ENCODE peak calls at places on chromosomes 5 and 9, in eight cellular contexts. One of them, this sample, is unnamed.

GRCh38 chr9:105299190-105299854 is 54.9 kb downstream of the SLC44A1 start:
- DNase-seq in heart left ventricle: no peak
- DNase-seq in pancreas: peak; percentile 36
- DNase-seq in IMR-90: peak; percentile 98
- DNase-seq in tibial artery: peak; percentile 69
- DNase-seq in OCI-LY7: no peak
- DNase-seq in colonic mucosa: peak; percentile 36
- DNase-seq in CD8-positive, alpha-beta T cell: no peak
- DNase-seq in this sample: no peak

GRCh38 chr5:131773805-131774204 is 23.0 kb downstream of the FNIP1 start:
- DNase-seq in colonic mucosa: no peak
- DNase-seq in IMR-90: no peak
- DNase-seq in OCI-LY7: no peak
- DNase-seq in heart left ventricle: no peak
- DNase-seq in pancreas: no peak
- DNase-seq in CD8-positive, alpha-beta T cell: no peak
- DNase-seq in tibial artery: no peak
- DNase-seq in this sample: no peak

GRCh38 chr9:126114409-126114760 is 212.2 kb upstream of the MVB12B start:
- DNase-seq in heart left ventricle: no peak
- DNase-seq in tibial artery: no peak
- DNase-seq in colonic mucosa: no peak
- DNase-seq in pancreas: no peak
- DNase-seq in OCI-LY7: no peak
- DNase-seq in IMR-90: no peak
- DNase-seq in CD8-positive, alpha-beta T cell: no peak
- DNase-seq in this sample: no peak

GRCh38 chr5:136127560-136127959 is 5.1 kb upstream of the SMAD5 start:
- DNase-seq in tibial artery: no peak
- DNase-seq in pancreas: no peak
- DNase-seq in colonic mucosa: no peak
- DNase-seq in IMR-90: no peak
- DNase-seq in CD8-positive, alpha-beta T cell: no peak
- DNase-seq in OCI-LY7: no peak
- DNase-seq in heart left ventricle: no peak
- DNase-seq in this sample: no peak

GRCh38 chr5:54087436-54087835 is 222.9 kb downstream of the ARL15 start:
- DNase-seq in pancreas: no peak
- DNase-seq in tibial artery: no peak
- DNase-seq in OCI-LY7: no peak
- DNase-seq in colonic mucosa: no peak
- DNase-seq in IMR-90: peak; percentile 95
- DNase-seq in heart left ventricle: no peak
- DNase-seq in CD8-positive, alpha-beta T cell: no peak
- DNase-seq in this sample: no peak

GRCh38 chr9:36721846-36722588 is 149.3 kb downstream of the MELK start:
- DNase-seq in heart left ventricle: no peak
- DNase-seq in tibial artery: no peak
- DNase-seq in OCI-LY7: no peak
- DNase-seq in pancreas: peak; percentile 24
- DNase-seq in IMR-90: no peak
- DNase-seq in colonic mucosa: peak; percentile 62
- DNase-seq in CD8-positive, alpha-beta T cell: no peak
- DNase-seq in this sample: no peak

GRCh38 chr5:92969191-92969780 is 611.7 kb downstream of the NR2F1-AS1 start:
- DNase-seq in tibial artery: no peak
- DNase-seq in pancreas: no peak
- DNase-seq in CD8-positive, alpha-beta T cell: no peak
- DNase-seq in OCI-LY7: no peak
- DNase-seq in colonic mucosa: no peak
- DNase-seq in heart left ventricle: no peak
- DNase-seq in IMR-90: no peak
- DNase-seq in this sample: no peak

GRCh38 chr9:95581900-95582299 is 65.1 kb upstream of the PTCH1 start:
- DNase-seq in tibial artery: no peak
- DNase-seq in pancreas: no peak
- DNase-seq in OCI-LY7: no peak
- DNase-seq in IMR-90: no peak
- DNase-seq in colonic mucosa: no peak
- DNase-seq in heart left ventricle: no peak
- DNase-seq in CD8-positive, alpha-beta T cell: no peak
- DNase-seq in this sample: no peak

GRCh38 chr9:125961037-125961436 is 213.9 kb downstream of the PBX3 start:
- DNase-seq in colonic mucosa: no peak
- DNase-seq in tibial artery: no peak
- DNase-seq in heart left ventricle: no peak
- DNase-seq in pancreas: no peak
- DNase-seq in CD8-positive, alpha-beta T cell: no peak
- DNase-seq in OCI-LY7: no peak
- DNase-seq in IMR-90: no peak
- DNase-seq in this sample: no peak

GRCh38 chr5:172293054-172293744 is 9.6 kb upstream of the UBTD2 start:
- DNase-seq in colonic mucosa: peak; percentile 62
- DNase-seq in heart left ventricle: peak; percentile 64
- DNase-seq in IMR-90: peak; percentile 72
- DNase-seq in OCI-LY7: peak; percentile 77
- DNase-seq in CD8-positive, alpha-beta T cell: peak; percentile 40
- DNase-seq in pancreas: peak; percentile 73
- DNase-seq in tibial artery: peak; percentile 71
- DNase-seq in this sample: peak; percentile 73

GRCh38 chr9:120878188-120879130 is 1.5 kb upstream of the PHF19 start:
- DNase-seq in colonic mucosa: no peak
- DNase-seq in CD8-positive, alpha-beta T cell: no peak
- DNase-seq in OCI-LY7: peak; percentile 58
- DNase-seq in IMR-90: no peak
- DNase-seq in heart left ventricle: no peak
- DNase-seq in pancreas: no peak
- DNase-seq in tibial artery: no peak
- DNase-seq in this sample: peak; percentile 29

GRCh38 chr9:115035872-115036612 is 81.9 kb downstream of the TNC start:
- DNase-seq in heart left ventricle: no peak
- DNase-seq in IMR-90: peak; percentile 86
- DNase-seq in colonic mucosa: no peak
- DNase-seq in pancreas: no peak
- DNase-seq in CD8-positive, alpha-beta T cell: no peak
- DNase-seq in OCI-LY7: no peak
- DNase-seq in tibial artery: no peak
- DNase-seq in this sample: no peak

GRCh38 chr5:172305380-172305779 is 21.8 kb upstream of the UBTD2 start:
- DNase-seq in OCI-LY7: no peak
- DNase-seq in colonic mucosa: no peak
- DNase-seq in tibial artery: no peak
- DNase-seq in IMR-90: no peak
- DNase-seq in heart left ventricle: no peak
- DNase-seq in CD8-positive, alpha-beta T cell: no peak
- DNase-seq in pancreas: no peak
- DNase-seq in this sample: no peak

GRCh38 chr9:131817073-131817472 is 77.2 kb upstream of the RAPGEF1 start:
- DNase-seq in CD8-positive, alpha-beta T cell: no peak
- DNase-seq in IMR-90: no peak
- DNase-seq in heart left ventricle: no peak
- DNase-seq in tibial artery: no peak
- DNase-seq in pancreas: no peak
- DNase-seq in OCI-LY7: no peak
- DNase-seq in colonic mucosa: no peak
- DNase-seq in this sample: no peak

GRCh38 chr5:138874241-138874640 is 894 bp downstream of the LRRTM2 start:
- DNase-seq in colonic mucosa: no peak
- DNase-seq in IMR-90: peak; percentile 27
- DNase-seq in OCI-LY7: no peak
- DNase-seq in CD8-positive, alpha-beta T cell: no peak
- DNase-seq in heart left ventricle: no peak
- DNase-seq in tibial artery: no peak
- DNase-seq in pancreas: no peak
- DNase-seq in this sample: no peak

GRCh38 chr9:123312306-123312877 is 43.6 kb upstream of the CRB2 start:
- DNase-seq in IMR-90: no peak
- DNase-seq in CD8-positive, alpha-beta T cell: no peak
- DNase-seq in colonic mucosa: no peak
- DNase-seq in heart left ventricle: no peak
- DNase-seq in OCI-LY7: no peak
- DNase-seq in tibial artery: no peak
- DNase-seq in pancreas: no peak
- DNase-seq in this sample: no peak

GRCh38 chr9:123311250-123311753 is 42.9 kb upstream of the STRBP start:
- DNase-seq in colonic mucosa: no peak
- DNase-seq in IMR-90: no peak
- DNase-seq in CD8-positive, alpha-beta T cell: no peak
- DNase-seq in tibial artery: no peak
- DNase-seq in pancreas: no peak
- DNase-seq in OCI-LY7: no peak
- DNase-seq in heart left ventricle: no peak
- DNase-seq in this sample: no peak

GRCh38 chr9:123310551-123311249 is 42.3 kb upstream of the STRBP start:
- DNase-seq in colonic mucosa: no peak
- DNase-seq in IMR-90: no peak
- DNase-seq in heart left ventricle: no peak
- DNase-seq in tibial artery: no peak
- DNase-seq in CD8-positive, alpha-beta T cell: no peak
- DNase-seq in pancreas: no peak
- DNase-seq in OCI-LY7: no peak
- DNase-seq in this sample: no peak

GRCh38 chr9:123305879-123306278 is 37.5 kb upstream of the STRBP start:
- DNase-seq in tibial artery: no peak
- DNase-seq in CD8-positive, alpha-beta T cell: no peak
- DNase-seq in heart left ventricle: no peak
- DNase-seq in IMR-90: no peak
- DNase-seq in pancreas: no peak
- DNase-seq in OCI-LY7: no peak
- DNase-seq in colonic mucosa: no peak
- DNase-seq in this sample: no peak

DNA sequence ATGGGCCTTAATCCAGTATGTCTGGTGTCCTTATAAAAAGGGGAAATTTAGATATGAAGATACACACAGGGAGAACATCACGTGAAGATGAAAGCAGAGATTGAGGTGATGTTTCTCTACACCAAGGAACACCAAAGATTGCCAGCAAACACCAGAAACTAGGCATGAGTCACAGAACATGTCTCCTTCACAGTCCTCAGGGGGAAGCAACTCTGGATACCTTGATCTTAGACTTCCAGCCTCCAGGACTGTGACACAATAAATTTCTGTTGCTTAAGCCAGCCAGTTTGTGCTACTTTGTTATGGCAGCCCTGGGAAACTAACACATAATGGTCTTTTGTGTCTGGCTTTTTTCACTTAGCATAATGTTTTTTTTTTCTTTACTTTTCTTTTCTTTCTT is 41.2 kb upstream of the STRBP start:
- DNase-seq in IMR-90: no peak
- DNase-seq in OCI-LY7: no peak
- DNase-seq in colonic mucosa: no peak
- DNase-seq in CD8-positive, alpha-beta T cell: no peak
- DNase-seq in pancreas: no peak
- DNase-seq in heart left ventricle: no peak
- DNase-seq in tibial artery: no peak
- DNase-seq in this sample: no peak
- H3K4me3 ChIP-seq in IMR-90: no peak overlapping the region
- H3K4me3 ChIP-seq in OCI-LY7: no peak overlapping the region
- H3K4me3 ChIP-seq in colonic mucosa: no peak overlapping the region
- H3K4me3 ChIP-seq in CD8-positive, alpha-beta T cell: no peak overlapping the region
- H3K4me3 ChIP-seq in pancreas: no peak overlapping the region
- H3K4me3 ChIP-seq in heart left ventricle: no peak overlapping the region
- H3K4me3 ChIP-seq in tibial artery: no peak overlapping the region
- H3K4me3 ChIP-seq in this sample: no peak overlapping the region

GRCh38 chr9:87873607-87874319 is 8.9 kb upstream of the SPATA31E1 start:
- DNase-seq in heart left ventricle: no peak
- DNase-seq in CD8-positive, alpha-beta T cell: no peak
- DNase-seq in pancreas: no peak
- DNase-seq in colonic mucosa: peak; percentile 48
- DNase-seq in IMR-90: peak; percentile 31
- DNase-seq in OCI-LY7: no peak
- DNase-seq in tibial artery: no peak
- DNase-seq in this sample: no peak
- H3K27ac ChIP-seq in heart left ventricle: no peak overlapping the region
- H3K27ac ChIP-seq in CD8-positive, alpha-beta T cell: no peak overlapping the region
- H3K27ac ChIP-seq in pancreas: no peak overlapping the region
- H3K27ac ChIP-seq in colonic mucosa: peak overlapping the region; percentile 47
- H3K27ac ChIP-seq in IMR-90: peak overlapping the region; percentile 83
- H3K27ac ChIP-seq in OCI-LY7: no peak overlapping the region
- H3K27ac ChIP-seq in tibial artery: no peak overlapping the region
- H3K27ac ChIP-seq in this sample: no peak overlapping the region

GRCh38 chr5:177434942-177435738 is 8.7 kb downstream of the GRK6 start:
- DNase-seq in CD8-positive, alpha-beta T cell: no peak
- DNase-seq in heart left ventricle: no peak
- DNase-seq in pancreas: no peak
- DNase-seq in tibial artery: no peak
- DNase-seq in colonic mucosa: no peak
- DNase-seq in OCI-LY7: no peak
- DNase-seq in IMR-90: no peak
- DNase-seq in this sample: no peak
- H3K4me1 ChIP-seq in CD8-positive, alpha-beta T cell: peaks cover 94% of the 10 kb centered on the region
- H3K4me1 ChIP-seq in heart left ventricle: peaks cover 2% of the 10 kb centered on the region
- H3K4me1 ChIP-seq in pancreas: no peaks in the 10 kb centered on the region
- H3K4me1 ChIP-seq in tibial artery: no peaks in the 10 kb centered on the region
- H3K4me1 ChIP-seq in colonic mucosa: peaks cover 4% of the 10 kb centered on the region
- H3K4me1 ChIP-seq in OCI-LY7: peaks cover 25% of the 10 kb centered on the region
- H3K4me1 ChIP-seq in IMR-90: no peaks in the 10 kb centered on the region
- H3K4me1 ChIP-seq in this sample: peaks cover 99% of the 10 kb centered on the region

GRCh38 chr5:10757043-10757442 is 4.0 kb downstream of the DAP start:
- DNase-seq in pancreas: no peak
- DNase-seq in tibial artery: no peak
- DNase-seq in IMR-90: no peak
- DNase-seq in CD8-positive, alpha-beta T cell: no peak
- DNase-seq in OCI-LY7: no peak
- DNase-seq in heart left ventricle: no peak
- DNase-seq in colonic mucosa: no peak
- DNase-seq in this sample: no peak

GRCh38 chr5:10760976-10761841 is at the start of gene DAP:
- DNase-seq in heart left ventricle: peak; percentile 91
- DNase-seq in CD8-positive, alpha-beta T cell: peak; percentile 93
- DNase-seq in IMR-90: peak; percentile 88
- DNase-seq in OCI-LY7: peak; percentile 95
- DNase-seq in pancreas: peak; percentile 92
- DNase-seq in colonic mucosa: peak; percentile 85
- DNase-seq in tibial artery: peak; percentile 90
- DNase-seq in this sample: peak; percentile 94

GRCh38 chr5:10756539-10756938 is 4.5 kb downstream of the DAP start:
- DNase-seq in tibial artery: no peak
- DNase-seq in colonic mucosa: no peak
- DNase-seq in pancreas: no peak
- DNase-seq in CD8-positive, alpha-beta T cell: no peak
- DNase-seq in heart left ventricle: no peak
- DNase-seq in OCI-LY7: no peak
- DNase-seq in IMR-90: peak; percentile 53
- DNase-seq in this sample: no peak

GRCh38 chr5:10760033-10760975 is 730 bp downstream of the DAP start:
- DNase-seq in pancreas: peak; percentile 79
- DNase-seq in CD8-positive, alpha-beta T cell: no peak
- DNase-seq in heart left ventricle: peak; percentile 54
- DNase-seq in IMR-90: peak; percentile 59
- DNase-seq in tibial artery: no peak
- DNase-seq in colonic mucosa: peak; percentile 78
- DNase-seq in OCI-LY7: peak; percentile 69
- DNase-seq in this sample: no peak

DNA sequence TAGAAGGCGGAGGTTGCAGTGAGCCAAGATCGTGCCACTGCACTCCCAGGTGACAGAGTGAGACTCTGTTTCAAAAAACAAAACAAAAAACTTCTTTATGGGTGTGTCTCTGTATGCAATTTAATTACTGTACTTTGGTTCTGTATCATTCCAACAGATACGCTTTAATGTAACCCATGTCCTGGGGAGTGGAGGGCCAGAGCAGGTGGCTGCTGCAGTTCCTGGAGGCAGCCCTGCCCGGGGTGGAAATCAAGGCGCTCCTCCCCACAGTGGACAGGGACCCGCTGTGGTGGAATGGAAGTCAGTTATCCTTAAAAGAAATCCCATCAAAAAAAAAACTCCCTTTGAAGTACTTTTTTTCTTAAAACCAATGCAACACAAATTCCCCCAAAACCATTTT is 1.9 kb downstream of the DAP start:
- DNase-seq in colonic mucosa: peak; percentile 67
- DNase-seq in tibial artery: no peak
- DNase-seq in heart left ventricle: no peak
- DNase-seq in IMR-90: no peak
- DNase-seq in pancreas: no peak
- DNase-seq in OCI-LY7: no peak
- DNase-seq in CD8-positive, alpha-beta T cell: no peak
- DNase-seq in this sample: no peak
- H3K4me3 ChIP-seq in colonic mucosa: no peak overlapping the region
- H3K4me3 ChIP-seq in tibial artery: no peak overlapping the region
- H3K4me3 ChIP-seq in heart left ventricle: no peak overlapping the region
- H3K4me3 ChIP-seq in IMR-90: no peak overlapping the region
- H3K4me3 ChIP-seq in pancreas: no peak overlapping the region
- H3K4me3 ChIP-seq in OCI-LY7: peak overlapping the region; percentile 85
- H3K4me3 ChIP-seq in CD8-positive, alpha-beta T cell: no peak overlapping the region
- H3K4me3 ChIP-seq in this sample: no peak overlapping the region

This sample was measured in CD4-positive, alpha-beta memory T cell.